ENCODE peak calls at places on chromosomes 12 and 14, in ten cellular contexts. One of them, this sample, is unnamed. For H3K27me3 and H3K4me1, the result is how much of the 10 kb centered on the place peaks cover.

GRCh38 chr12:422526-422925 is 21.1 kb downstream of the CCDC77 start:
- DNase-seq in naive thymus-derived CD4-positive, alpha-beta T cell: no peak
- DNase-seq in PC-3: no peak
- DNase-seq in left lung: no peak
- DNase-seq in adipocyte: no peak
- DNase-seq in fibroblast of lung: no peak
- DNase-seq in CD4-positive, alpha-beta memory T cell: no peak
- DNase-seq in K562: no peak
- DNase-seq in left ventricle myocardium inferior: no peak
- DNase-seq in psoas muscle: no peak
- DNase-seq in this sample: no peak

GRCh38 chr14:50763386-50764007 is 67.5 kb downstream of the NIN start:
- DNase-seq in fibroblast of lung: peak
- DNase-seq in K562: no peak
- DNase-seq in psoas muscle: no peak
- DNase-seq in CD4-positive, alpha-beta memory T cell: no peak
- DNase-seq in left ventricle myocardium inferior: no peak
- DNase-seq in naive thymus-derived CD4-positive, alpha-beta T cell: no peak
- DNase-seq in left lung: no peak
- DNase-seq in adipocyte: peak
- DNase-seq in PC-3: peak
- DNase-seq in this sample: no peak

GRCh38 chr12:93058280-93058679 is 129.2 kb upstream of the EEA1 start:
- DNase-seq in CD4-positive, alpha-beta memory T cell: no peak
- DNase-seq in adipocyte: no peak
- DNase-seq in K562: no peak
- DNase-seq in psoas muscle: no peak
- DNase-seq in left lung: no peak
- DNase-seq in PC-3: no peak
- DNase-seq in fibroblast of lung: no peak
- DNase-seq in naive thymus-derived CD4-positive, alpha-beta T cell: no peak
- DNase-seq in left ventricle myocardium inferior: no peak
- DNase-seq in this sample: no peak

GRCh38 chr12:57888407-57889157 is 42.1 kb upstream of the CTDSP2 start:
- DNase-seq in fibroblast of lung: peak
- DNase-seq in psoas muscle: no peak
- DNase-seq in PC-3: peak
- DNase-seq in K562: no peak
- DNase-seq in left ventricle myocardium inferior: peak
- DNase-seq in adipocyte: peak
- DNase-seq in left lung: no peak
- DNase-seq in CD4-positive, alpha-beta memory T cell: no peak
- DNase-seq in naive thymus-derived CD4-positive, alpha-beta T cell: peak
- DNase-seq in this sample: peak

GRCh38 chr14:69531135-69531534 is 43.5 kb downstream of the CCDC177 start:
- DNase-seq in adipocyte: no peak
- DNase-seq in naive thymus-derived CD4-positive, alpha-beta T cell: no peak
- DNase-seq in CD4-positive, alpha-beta memory T cell: no peak
- DNase-seq in psoas muscle: no peak
- DNase-seq in fibroblast of lung: no peak
- DNase-seq in K562: no peak
- DNase-seq in left lung: no peak
- DNase-seq in left ventricle myocardium inferior: no peak
- DNase-seq in PC-3: no peak
- DNase-seq in this sample: no peak

GRCh38 chr12:1629338-1630080 is 478 bp downstream of the WNT5B start:
- DNase-seq in adipocyte: no peak
- DNase-seq in left ventricle myocardium inferior: no peak
- DNase-seq in left lung: no peak
- DNase-seq in naive thymus-derived CD4-positive, alpha-beta T cell: no peak
- DNase-seq in fibroblast of lung: no peak
- DNase-seq in K562: no peak
- DNase-seq in PC-3: no peak
- DNase-seq in CD4-positive, alpha-beta memory T cell: no peak
- DNase-seq in psoas muscle: no peak
- DNase-seq in this sample: no peak

GRCh38 chr12:68530299-68530698 is 80.4 kb upstream of the RAP1B start:
- DNase-seq in psoas muscle: no peak
- DNase-seq in PC-3: no peak
- DNase-seq in fibroblast of lung: no peak
- DNase-seq in adipocyte: no peak
- DNase-seq in left ventricle myocardium inferior: no peak
- DNase-seq in left lung: no peak
- DNase-seq in K562: no peak
- DNase-seq in naive thymus-derived CD4-positive, alpha-beta T cell: no peak
- DNase-seq in CD4-positive, alpha-beta memory T cell: no peak
- DNase-seq in this sample: no peak

GRCh38 chr14:23345987-23346692 is 6.5 kb downstream of the SLC22A17 start:
- DNase-seq in K562: peak
- DNase-seq in CD4-positive, alpha-beta memory T cell: no peak
- DNase-seq in naive thymus-derived CD4-positive, alpha-beta T cell: no peak
- DNase-seq in left lung: no peak
- DNase-seq in fibroblast of lung: no peak
- DNase-seq in left ventricle myocardium inferior: no peak
- DNase-seq in adipocyte: no peak
- DNase-seq in psoas muscle: no peak
- DNase-seq in PC-3: no peak
- DNase-seq in this sample: no peak

DNA sequence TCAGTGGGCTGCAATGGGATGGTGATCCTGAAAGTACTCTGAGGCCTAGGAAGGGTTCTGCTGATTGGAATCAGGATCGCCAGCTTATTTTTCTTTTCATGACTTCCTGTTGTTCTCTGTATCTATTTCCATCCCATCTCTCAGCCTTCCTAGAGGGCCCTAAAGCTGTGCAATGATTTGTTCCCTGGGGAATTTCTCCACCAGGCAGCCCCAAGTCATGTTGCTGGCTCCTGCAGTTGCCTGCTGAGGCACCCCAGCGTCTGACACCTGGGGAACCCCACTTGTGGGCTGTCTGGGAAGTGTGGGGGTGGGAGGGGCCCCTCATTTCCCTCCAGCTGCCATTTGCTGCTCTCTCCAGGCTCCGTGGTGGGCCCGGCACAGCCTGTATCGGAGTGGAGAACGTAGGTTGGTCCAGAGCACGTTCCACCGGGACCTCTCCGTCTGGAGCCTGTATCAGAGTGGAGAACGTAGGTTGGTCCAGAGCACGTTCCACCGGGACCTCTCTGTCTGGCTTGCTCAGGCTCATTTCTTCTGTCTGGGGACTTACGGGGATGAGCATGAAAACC is 138.3 kb downstream of the TSPAN9 start:
- DNase-seq in left lung: peak
- DNase-seq in naive thymus-derived CD4-positive, alpha-beta T cell: no peak
- DNase-seq in psoas muscle: no peak
- DNase-seq in adipocyte: no peak
- DNase-seq in left ventricle myocardium inferior: no peak
- DNase-seq in PC-3: no peak
- DNase-seq in fibroblast of lung: no peak
- DNase-seq in CD4-positive, alpha-beta memory T cell: no peak
- DNase-seq in K562: no peak
- DNase-seq in this sample: no peak
- H3K27me3 ChIP-seq in left lung: under half
- H3K27me3 ChIP-seq in naive thymus-derived CD4-positive, alpha-beta T cell: under half
- H3K27me3 ChIP-seq in psoas muscle: under half
- H3K27me3 ChIP-seq in adipocyte: under half
- H3K27me3 ChIP-seq in left ventricle myocardium inferior: under half
- H3K27me3 ChIP-seq in PC-3: under half
- H3K27me3 ChIP-seq in fibroblast of lung: under half
- H3K27me3 ChIP-seq in CD4-positive, alpha-beta memory T cell: under half
- H3K27me3 ChIP-seq in K562: under half
- H3K27me3 ChIP-seq in this sample: under half

DNA sequence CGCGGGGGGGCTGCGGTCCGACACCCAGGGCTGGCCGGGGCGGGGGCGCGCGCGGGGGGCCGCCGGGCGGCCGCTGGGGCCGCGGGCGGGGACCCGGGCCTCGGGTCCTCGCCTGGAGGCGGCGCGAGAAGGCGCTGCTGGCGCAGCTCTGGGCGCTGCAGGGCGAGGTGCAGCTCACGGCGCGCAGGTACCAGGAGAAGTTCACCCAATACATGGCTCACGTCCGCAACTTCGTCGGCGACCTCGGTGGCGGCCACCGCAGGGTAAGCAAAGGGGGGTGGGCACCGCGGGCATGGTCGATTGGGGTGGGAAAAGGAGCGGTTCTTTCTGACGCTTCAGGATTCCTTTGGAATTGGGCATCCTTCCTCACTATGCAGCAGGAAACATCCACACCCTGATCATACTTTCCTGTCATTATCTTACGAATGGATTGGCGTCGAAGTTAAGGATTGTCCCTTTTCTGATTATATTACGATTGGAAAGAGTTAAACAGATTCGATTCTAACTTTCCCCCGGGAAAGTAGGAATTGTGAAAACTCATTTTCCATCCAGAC is 798 bp downstream of the PDZRN4 start:
- DNase-seq in K562: no peak
- DNase-seq in CD4-positive, alpha-beta memory T cell: no peak
- DNase-seq in left ventricle myocardium inferior: no peak
- DNase-seq in naive thymus-derived CD4-positive, alpha-beta T cell: no peak
- DNase-seq in left lung: peak
- DNase-seq in PC-3: no peak
- DNase-seq in adipocyte: no peak
- DNase-seq in psoas muscle: no peak
- DNase-seq in fibroblast of lung: no peak
- DNase-seq in this sample: no peak
- H3K4me1 ChIP-seq in K562: under half
- H3K4me1 ChIP-seq in CD4-positive, alpha-beta memory T cell: under half
- H3K4me1 ChIP-seq in left ventricle myocardium inferior: under half
- H3K4me1 ChIP-seq in naive thymus-derived CD4-positive, alpha-beta T cell: under half
- H3K4me1 ChIP-seq in left lung: under half
- H3K4me1 ChIP-seq in PC-3: under half
- H3K4me1 ChIP-seq in adipocyte: under half
- H3K4me1 ChIP-seq in psoas muscle: under half
- H3K4me1 ChIP-seq in fibroblast of lung: under half
- H3K4me1 ChIP-seq in this sample: under half

GRCh38 chr12:49962861-49963765 is 1.4 kb downstream of the AQP5 start:
- DNase-seq in CD4-positive, alpha-beta memory T cell: no peak
- DNase-seq in left lung: peak
- DNase-seq in left ventricle myocardium inferior: peak
- DNase-seq in adipocyte: peak
- DNase-seq in psoas muscle: peak
- DNase-seq in naive thymus-derived CD4-positive, alpha-beta T cell: no peak
- DNase-seq in fibroblast of lung: no peak
- DNase-seq in PC-3: peak
- DNase-seq in K562: no peak
- DNase-seq in this sample: no peak

GRCh38 chr12:49965836-49966235 is 4.2 kb downstream of the AQP5 start:
- DNase-seq in fibroblast of lung: no peak
- DNase-seq in K562: no peak
- DNase-seq in naive thymus-derived CD4-positive, alpha-beta T cell: no peak
- DNase-seq in left lung: no peak
- DNase-seq in psoas muscle: no peak
- DNase-seq in CD4-positive, alpha-beta memory T cell: no peak
- DNase-seq in adipocyte: no peak
- DNase-seq in left ventricle myocardium inferior: no peak
- DNase-seq in PC-3: no peak
- DNase-seq in this sample: no peak

GRCh38 chr12:49966511-49967041 is 4.9 kb downstream of the AQP5 start:
- DNase-seq in psoas muscle: no peak
- DNase-seq in left ventricle myocardium inferior: no peak
- DNase-seq in adipocyte: no peak
- DNase-seq in K562: no peak
- DNase-seq in left lung: no peak
- DNase-seq in CD4-positive, alpha-beta memory T cell: no peak
- DNase-seq in PC-3: no peak
- DNase-seq in naive thymus-derived CD4-positive, alpha-beta T cell: no peak
- DNase-seq in fibroblast of lung: no peak
- DNase-seq in this sample: no peak

GRCh38 chr12:49963976-49964815 is 2.5 kb downstream of the AQP5 start:
- DNase-seq in PC-3: no peak
- DNase-seq in left ventricle myocardium inferior: no peak
- DNase-seq in left lung: no peak
- DNase-seq in fibroblast of lung: no peak
- DNase-seq in K562: no peak
- DNase-seq in CD4-positive, alpha-beta memory T cell: no peak
- DNase-seq in adipocyte: no peak
- DNase-seq in naive thymus-derived CD4-positive, alpha-beta T cell: no peak
- DNase-seq in psoas muscle: no peak
- DNase-seq in this sample: no peak

DNA sequence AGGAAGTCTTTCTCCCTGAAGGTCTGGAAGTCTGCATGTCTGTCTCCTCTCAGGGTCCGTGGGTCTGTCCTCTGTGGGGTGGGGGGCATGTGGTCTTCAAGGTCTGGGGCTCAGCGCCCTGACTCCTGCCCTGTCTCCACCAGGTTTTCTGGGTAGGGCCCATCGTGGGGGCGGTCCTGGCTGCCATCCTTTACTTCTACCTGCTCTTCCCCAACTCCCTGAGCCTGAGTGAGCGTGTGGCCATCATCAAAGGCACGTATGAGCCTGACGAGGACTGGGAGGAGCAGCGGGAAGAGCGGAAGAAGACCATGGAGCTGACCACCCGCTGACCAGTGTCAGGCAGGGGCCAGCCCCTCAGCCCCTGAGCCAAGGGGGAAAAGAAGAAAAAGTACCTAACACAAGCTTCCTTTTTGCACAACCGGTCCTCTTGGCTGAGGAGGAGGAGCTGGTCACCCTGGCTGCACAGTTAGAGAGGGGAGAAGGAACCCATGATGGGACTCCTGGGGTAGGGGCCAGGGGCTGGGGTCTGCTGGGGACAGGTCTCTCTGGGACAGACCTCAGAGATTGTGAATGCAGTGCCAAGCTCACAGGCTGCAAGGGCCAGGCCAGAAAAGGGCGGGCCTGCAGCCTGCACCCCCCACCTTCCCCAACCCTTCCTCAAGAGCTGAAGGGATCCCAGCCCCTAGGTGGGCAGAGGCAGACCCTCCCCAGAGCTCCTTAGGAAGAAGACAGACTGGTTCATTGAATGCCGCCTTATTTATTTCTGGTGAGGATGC is 3.4 kb downstream of the AQP5 start:
- DNase-seq in left lung: no peak
- DNase-seq in left ventricle myocardium inferior: no peak
- DNase-seq in psoas muscle: no peak
- DNase-seq in naive thymus-derived CD4-positive, alpha-beta T cell: no peak
- DNase-seq in fibroblast of lung: no peak
- DNase-seq in K562: no peak
- DNase-seq in CD4-positive, alpha-beta memory T cell: no peak
- DNase-seq in adipocyte: no peak
- DNase-seq in PC-3: no peak
- DNase-seq in this sample: no peak
- H3K27me3 ChIP-seq in left lung: under half
- H3K27me3 ChIP-seq in left ventricle myocardium inferior: half or more
- H3K27me3 ChIP-seq in psoas muscle: under half
- H3K27me3 ChIP-seq in naive thymus-derived CD4-positive, alpha-beta T cell: under half
- H3K27me3 ChIP-seq in fibroblast of lung: half or more
- H3K27me3 ChIP-seq in K562: under half
- H3K27me3 ChIP-seq in CD4-positive, alpha-beta memory T cell: under half
- H3K27me3 ChIP-seq in adipocyte: under half
- H3K27me3 ChIP-seq in PC-3: under half
- H3K27me3 ChIP-seq in this sample: under half

GRCh38 chr14:73750161-73750901 is 36.1 kb upstream of the PNMA1 start:
- DNase-seq in fibroblast of lung: no peak
- DNase-seq in naive thymus-derived CD4-positive, alpha-beta T cell: no peak
- DNase-seq in K562: no peak
- DNase-seq in PC-3: peak
- DNase-seq in adipocyte: peak
- DNase-seq in left ventricle myocardium inferior: no peak
- DNase-seq in left lung: no peak
- DNase-seq in CD4-positive, alpha-beta memory T cell: no peak
- DNase-seq in psoas muscle: no peak
- DNase-seq in this sample: no peak

GRCh38 chr14:73747386-73748211 is 33.4 kb upstream of the PNMA1 start:
- DNase-seq in fibroblast of lung: no peak
- DNase-seq in psoas muscle: no peak
- DNase-seq in left lung: no peak
- DNase-seq in left ventricle myocardium inferior: no peak
- DNase-seq in PC-3: no peak
- DNase-seq in K562: no peak
- DNase-seq in adipocyte: no peak
- DNase-seq in CD4-positive, alpha-beta memory T cell: no peak
- DNase-seq in naive thymus-derived CD4-positive, alpha-beta T cell: no peak
- DNase-seq in this sample: no peak

GRCh38 chr14:73751157-73751691 is 37.0 kb upstream of the PNMA1 start:
- DNase-seq in K562: no peak
- DNase-seq in PC-3: no peak
- DNase-seq in adipocyte: no peak
- DNase-seq in fibroblast of lung: no peak
- DNase-seq in naive thymus-derived CD4-positive, alpha-beta T cell: no peak
- DNase-seq in psoas muscle: no peak
- DNase-seq in CD4-positive, alpha-beta memory T cell: no peak
- DNase-seq in left lung: no peak
- DNase-seq in left ventricle myocardium inferior: no peak
- DNase-seq in this sample: no peak

GRCh38 chr14:73748858-73749357 is 34.7 kb upstream of the PNMA1 start:
- DNase-seq in K562: no peak
- DNase-seq in PC-3: no peak
- DNase-seq in fibroblast of lung: no peak
- DNase-seq in left ventricle myocardium inferior: no peak
- DNase-seq in psoas muscle: no peak
- DNase-seq in naive thymus-derived CD4-positive, alpha-beta T cell: no peak
- DNase-seq in adipocyte: no peak
- DNase-seq in CD4-positive, alpha-beta memory T cell: no peak
- DNase-seq in left lung: no peak
- DNase-seq in this sample: no peak

GRCh38 chr14:73749706-73750105 is 35.5 kb upstream of the PNMA1 start:
- DNase-seq in fibroblast of lung: no peak
- DNase-seq in PC-3: peak
- DNase-seq in adipocyte: peak
- DNase-seq in K562: no peak
- DNase-seq in naive thymus-derived CD4-positive, alpha-beta T cell: no peak
- DNase-seq in left lung: no peak
- DNase-seq in psoas muscle: no peak
- DNase-seq in left ventricle myocardium inferior: no peak
- DNase-seq in CD4-positive, alpha-beta memory T cell: no peak
- DNase-seq in this sample: no peak
- H3K4me1 ChIP-seq in fibroblast of lung: half or more
- H3K4me1 ChIP-seq in PC-3: half or more
- H3K4me1 ChIP-seq in adipocyte: half or more
- H3K4me1 ChIP-seq in K562: half or more
- H3K4me1 ChIP-seq in naive thymus-derived CD4-positive, alpha-beta T cell: half or more
- H3K4me1 ChIP-seq in left lung: half or more
- H3K4me1 ChIP-seq in psoas muscle: half or more
- H3K4me1 ChIP-seq in left ventricle myocardium inferior: half or more
- H3K4me1 ChIP-seq in CD4-positive, alpha-beta memory T cell: half or more
- H3K4me1 ChIP-seq in this sample: half or more

This sample was measured in suprapubic skin.